ENCODE peak calls at places on chromosome 22, in eight cellular contexts. Y is body of pancreas, S is transverse colon, O is ovary, Q is prostate gland, E is endothelial cell of umbilical vein, R is tibial nerve, U is NB4. V is an unnamed sample.

GRCh38 chr22:35624547-35624946 is 7.4 kb upstream of the MB start:
- DNase-seq in Y (no peak), S (no peak), O (no peak), Q (no peak), E (no peak), R (no peak), U (no peak), V (no peak)

GRCh38 chr22:50733521-50734342 is 4.3 kb upstream of the ACR start:
- DNase-seq in Y (peak), S (peak), O (peak), Q (no peak), E (no peak), R (no peak), U (no peak), V (no peak)

GRCh38 chr22:36828815-36829214 is 12.0 kb upstream of the PVALB start:
- DNase-seq in Y (no peak), S (no peak), O (no peak), Q (no peak), E (no peak), R (no peak), U (peak), V (no peak)

GRCh38 chr22:17095538-17095937 is 10.7 kb downstream of the IL17RA start:
- DNase-seq in Y (no peak), S (no peak), O (no peak), Q (no peak), E (no peak), R (no peak), U (peak), V (no peak)

GRCh38 chr22:31628969-31629723 is 32.9 kb downstream of the PISD start:
- DNase-seq in Y (no peak), S (no peak), O (no peak), Q (no peak), E (no peak), R (no peak), U (no peak), V (no peak)

GRCh38 chr22:50136431-50137047 is 34.0 kb upstream of the PANX2 start:
- DNase-seq in Y (no peak), S (no peak), O (no peak), Q (peak), E (no peak), R (no peak), U (no peak), V (no peak)

GRCh38 chr22:27804683-27805297 is 3.2 kb upstream of the MN1 start:
- DNase-seq in Y (peak), S (peak), O (peak), Q (peak), E (peak), R (peak), U (peak), V (peak)

GRCh38 chr22:23565942-23566715 is 14.0 kb downstream of the IGLL1 start:
- DNase-seq in Y (peak), S (no peak), O (peak), Q (no peak), E (no peak), R (no peak), U (no peak), V (no peak)

GRCh38 chr22:33126881-33127280 is 68.7 kb upstream of the SYN3 start:
- DNase-seq in Y (no peak), S (no peak), O (no peak), Q (no peak), E (no peak), R (no peak), U (no peak), V (no peak)

GRCh38 chr22:36731916-36732315 is 28.4 kb upstream of the CACNG2 start:
- DNase-seq in Y (no peak), S (no peak), O (no peak), Q (no peak), E (no peak), R (no peak), U (no peak), V (peak)

GRCh38 chr22:49702068-49702397 is 125.6 kb downstream of the BRD1 start:
- DNase-seq in Y (no peak), S (no peak), O (no peak), Q (no peak), E (no peak), R (no peak), U (no peak), V (peak)

GRCh38 chr22:21450858-21451331 is 16.3 kb upstream of the TMEM191C start:
- DNase-seq in Y (no peak), S (no peak), O (no peak), Q (peak), E (no peak), R (no peak), U (no peak), V (peak)

GRCh38 chr22:27648074-27648473 is 153.5 kb downstream of the MN1 start:
- DNase-seq in Y (no peak), S (no peak), O (no peak), Q (no peak), E (no peak), R (no peak), U (no peak), V (no peak)

GRCh38 chr22:40202225-40202944 is 24.7 kb downstream of the TNRC6B start:
- DNase-seq in Y (no peak), S (no peak), O (no peak), Q (no peak), E (no peak), R (no peak), U (no peak), V (no peak)

GRCh38 chr22:48677168-48677520 is 1150.5 kb downstream of the BRD1 start:
- DNase-seq in Y (no peak), S (no peak), O (no peak), Q (no peak), E (no peak), R (no peak), U (no peak), V (no peak)

GRCh38 chr22:49255154-49255553 is 572.5 kb downstream of the BRD1 start:
- DNase-seq in Y (no peak), S (no peak), O (no peak), Q (no peak), E (no peak), R (no peak), U (no peak), V (peak)

GRCh38 chr22:27952779-27953178 is 33.7 kb upstream of the PITPNB start:
- DNase-seq in Y (no peak), S (no peak), O (no peak), Q (no peak), E (peak), R (no peak), U (no peak), V (no peak)

GRCh38 chr22:34414467-34415440 is 494.5 kb upstream of the LARGE1 start:
- DNase-seq in Y (peak), S (peak), O (no peak), Q (peak), E (no peak), R (no peak), U (peak), V (peak)

GRCh38 chr22:50304528-50305392 is 2.7 kb downstream of the PLXNB2 start:
- DNase-seq in Y (no peak), S (peak), O (no peak), Q (no peak), E (no peak), R (no peak), U (peak), V (no peak)

GRCh38 chr22:17969732-17970131 is 54.6 kb downstream of the MICAL3 start:
- DNase-seq in Y (no peak), S (no peak), O (peak), Q (no peak), E (peak), R (no peak), U (no peak), V (no peak)

GRCh38 chr22:27949421-27949820 is 30.4 kb upstream of the PITPNB start:
- DNase-seq in Y (no peak), S (no peak), O (no peak), Q (no peak), E (no peak), R (no peak), U (no peak), V (no peak)

GRCh38 chr22:32799516-32799915 is 2.0 kb upstream of the TIMP3 start:
- DNase-seq in Y (no peak), S (no peak), O (no peak), Q (no peak), E (no peak), R (no peak), U (no peak), V (no peak)

GRCh38 chr22:34993548-34993947 is 72.4 kb upstream of the ISX start:
- DNase-seq in Y (no peak), S (no peak), O (no peak), Q (no peak), E (no peak), R (no peak), U (no peak), V (no peak)

GRCh38 chr22:35648066-35649025 is at the start of gene APOL6:
- DNase-seq in Y (no peak), S (peak), O (no peak), Q (peak), E (peak), R (peak), U (peak), V (peak)

GRCh38 chr22:39959640-39960447 is at the start of gene TMA7B:
- DNase-seq in Y (no peak), S (no peak), O (no peak), Q (no peak), E (peak), R (no peak), U (peak), V (no peak)

GRCh38 chr22:36286096-36286957 is 33.4 kb downstream of the APOL1 start:
- DNase-seq in Y (peak), S (peak), O (peak), Q (peak), E (peak), R (peak), U (peak), V (peak)

GRCh38 chr22:23714596-23715588 is 24.1 kb downstream of the RGL4 start:
- DNase-seq in Y (no peak), S (no peak), O (no peak), Q (no peak), E (no peak), R (no peak), U (no peak), V (no peak)

GRCh38 chr22:39991164-39991860 is 3.4 kb upstream of the FAM83F start:
- DNase-seq in Y (peak), S (no peak), O (no peak), Q (no peak), E (no peak), R (no peak), U (no peak), V (no peak)

GRCh38 chr22:40238425-40239344 is 61.0 kb downstream of the TNRC6B start:
- DNase-seq in Y (no peak), S (no peak), O (no peak), Q (peak), E (peak), R (no peak), U (no peak), V (no peak)

GRCh38 chr22:32080904-32081303 is 37.8 kb downstream of the SLC5A1 start:
- DNase-seq in Y (no peak), S (peak), O (no peak), Q (peak), E (peak), R (no peak), U (peak), V (no peak)

GRCh38 chr22:49052023-49052538 is 775.6 kb downstream of the BRD1 start:
- DNase-seq in Y (peak), S (no peak), O (no peak), Q (no peak), E (no peak), R (no peak), U (no peak), V (no peak)

GRCh38 chr22:35842954-35843353 is 125.3 kb downstream of the APOL5 start:
- DNase-seq in Y (peak), S (no peak), O (no peak), Q (no peak), E (peak), R (no peak), U (peak), V (no peak)

GRCh38 chr22:49833340-49834007 is 5.8 kb upstream of the BRD1 start:
- DNase-seq in Y (peak), S (no peak), O (no peak), Q (peak), E (no peak), R (no peak), U (no peak), V (no peak)

GRCh38 chr22:32576553-32577255 is 102.1 kb downstream of the FBXO7 start:
- DNase-seq in Y (no peak), S (no peak), O (no peak), Q (peak), E (no peak), R (no peak), U (no peak), V (peak)

GRCh38 chr22:40361100-40361499 is 9.3 kb upstream of the SGSM3 start:
- DNase-seq in Y (no peak), S (no peak), O (no peak), Q (no peak), E (no peak), R (no peak), U (no peak), V (no peak)

GRCh38 chr22:44449061-44449682 is 48.9 kb downstream of the RTL6 start:
- DNase-seq in Y (no peak), S (no peak), O (no peak), Q (no peak), E (no peak), R (no peak), U (peak), V (no peak)
- H3K4me3 ChIP-seq in Y (no peak), S (no peak), O (no peak), Q (no peak), E (no peak), R (no peak), U (no peak), V (no peak)

GRCh38 chr22:37854946-37855345 is 5.7 kb downstream of the EIF3L start:
- DNase-seq in Y (peak), S (no peak), O (no peak), Q (peak), E (no peak), R (no peak), U (no peak), V (no peak)

GRCh38 chr22:37862570-37863325 is 13.5 kb downstream of the EIF3L start:
- DNase-seq in Y (no peak), S (no peak), O (no peak), Q (no peak), E (no peak), R (no peak), U (no peak), V (no peak)

GRCh38 chr22:37865510-37865909 is 16.3 kb downstream of the EIF3L start:
- DNase-seq in Y (no peak), S (no peak), O (no peak), Q (no peak), E (no peak), R (no peak), U (no peak), V (no peak)

GRCh38 chr22:37855462-37855861 is 6.2 kb downstream of the EIF3L start:
- DNase-seq in Y (no peak), S (no peak), O (no peak), Q (no peak), E (no peak), R (no peak), U (no peak), V (no peak)

DNA sequence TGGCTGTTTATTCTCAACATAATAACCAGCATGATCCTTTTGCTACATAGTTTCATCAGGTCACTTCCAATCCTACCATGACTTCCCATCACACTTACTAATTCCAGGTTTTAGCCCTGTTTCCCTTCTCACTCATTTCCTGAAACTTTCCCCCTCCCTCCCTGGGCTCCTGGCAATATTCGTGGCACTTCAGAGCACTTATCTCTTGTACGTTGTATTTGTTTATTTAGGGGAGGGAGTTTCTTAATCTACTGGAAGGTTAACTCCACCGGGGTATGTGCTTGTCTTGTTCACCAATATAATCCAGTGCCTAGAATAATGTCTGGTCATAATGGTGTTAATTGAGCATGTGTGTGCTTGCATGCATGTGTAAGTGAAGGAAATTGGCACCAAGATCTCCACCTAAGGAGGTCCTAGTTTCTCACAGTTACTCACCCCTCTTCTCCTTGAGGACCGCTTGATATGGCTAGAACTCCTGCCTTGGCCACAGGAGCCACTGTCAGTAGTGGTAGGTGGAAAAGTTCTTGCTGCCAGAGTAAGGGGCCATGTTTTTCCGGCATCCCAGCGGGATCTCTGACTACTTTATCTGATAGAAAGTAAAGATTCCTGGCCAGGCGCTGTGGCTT is 11.7 kb downstream of the EIF3L start:
- DNase-seq in Y (peak), S (no peak), O (no peak), Q (no peak), E (peak), R (no peak), U (no peak), V (no peak)
- TF ChIP-seq POLR2A in Y (peak), S (no peak), O (no peak), Q (no peak), E (no peak), R (no peak), U (no peak), V (no peak)

GRCh38 chr22:41957941-41958556 is 6.1 kb downstream of the SMIM45 start:
- DNase-seq in Y (no peak), S (no peak), O (no peak), Q (no peak), E (no peak), R (no peak), U (no peak), V (no peak)
- TF ChIP-seq CTCF in Y (peak), S (peak), O (no peak), Q (no peak), E (no peak), R (no peak), U (no peak), V (no peak)

GRCh38 chr22:30305906-30306628 is 16.8 kb upstream of the CASTOR1 start:
- DNase-seq in Y (no peak), S (no peak), O (no peak), Q (no peak), E (no peak), R (no peak), U (peak), V (no peak)
- H3K4me3 ChIP-seq in Y (no peak), S (no peak), O (no peak), Q (no peak), E (no peak), R (no peak), U (no peak), V (no peak)

GRCh38 chr22:20127869-20128618 is 3.6 kb upstream of the ZDHHC8 start:
- DNase-seq in Y (no peak), S (no peak), O (no peak), Q (no peak), E (no peak), R (no peak), U (no peak), V (no peak)

GRCh38 chr22:20126284-20127029 is 5.1 kb upstream of the ZDHHC8 start:
- DNase-seq in Y (no peak), S (no peak), O (no peak), Q (no peak), E (no peak), R (no peak), U (no peak), V (no peak)

GRCh38 chr22:20128902-20129746 is 2.5 kb upstream of the ZDHHC8 start:
- DNase-seq in Y (peak), S (peak), O (no peak), Q (no peak), E (peak), R (no peak), U (peak), V (no peak)

GRCh38 chr22:20128619-20128901 is 3.0 kb upstream of the ZDHHC8 start:
- DNase-seq in Y (no peak), S (no peak), O (no peak), Q (no peak), E (no peak), R (no peak), U (no peak), V (no peak)

DNA sequence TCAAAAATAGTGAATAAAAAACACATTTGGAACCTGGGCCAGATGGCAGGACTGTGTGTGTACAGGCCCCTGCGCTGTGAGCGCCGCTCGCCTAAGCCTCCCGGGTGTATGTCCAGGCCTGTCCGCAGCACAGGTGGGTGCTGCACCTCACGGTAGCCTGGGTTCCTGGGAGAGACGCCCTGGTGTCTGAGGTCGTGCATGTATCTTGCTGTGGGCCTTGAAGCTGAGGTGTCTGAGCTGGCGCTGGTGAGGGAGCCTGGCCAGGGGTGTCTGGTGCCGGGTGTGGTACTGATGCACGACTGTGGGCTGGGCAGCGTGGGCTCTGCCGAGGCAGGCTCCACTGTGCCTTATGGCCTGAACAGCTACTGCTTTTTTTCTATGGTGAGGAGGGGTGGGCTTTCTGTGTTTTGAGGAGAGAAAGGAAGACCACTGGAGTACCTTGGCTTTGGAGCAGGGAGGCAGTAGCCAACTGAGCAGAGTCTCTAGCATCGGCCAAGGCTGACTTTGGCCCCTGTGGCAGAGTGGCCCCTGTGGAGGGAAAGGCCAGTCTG is 4.2 kb upstream of the ZDHHC8 start:
- DNase-seq in Y (no peak), S (no peak), O (no peak), Q (no peak), E (no peak), R (no peak), U (no peak), V (no peak)
- TF ChIP-seq POLR2A in Y (no peak), S (no peak), O (no peak), Q (no peak), E (no peak), R (no peak), U (no peak), V (no peak)

DNA sequence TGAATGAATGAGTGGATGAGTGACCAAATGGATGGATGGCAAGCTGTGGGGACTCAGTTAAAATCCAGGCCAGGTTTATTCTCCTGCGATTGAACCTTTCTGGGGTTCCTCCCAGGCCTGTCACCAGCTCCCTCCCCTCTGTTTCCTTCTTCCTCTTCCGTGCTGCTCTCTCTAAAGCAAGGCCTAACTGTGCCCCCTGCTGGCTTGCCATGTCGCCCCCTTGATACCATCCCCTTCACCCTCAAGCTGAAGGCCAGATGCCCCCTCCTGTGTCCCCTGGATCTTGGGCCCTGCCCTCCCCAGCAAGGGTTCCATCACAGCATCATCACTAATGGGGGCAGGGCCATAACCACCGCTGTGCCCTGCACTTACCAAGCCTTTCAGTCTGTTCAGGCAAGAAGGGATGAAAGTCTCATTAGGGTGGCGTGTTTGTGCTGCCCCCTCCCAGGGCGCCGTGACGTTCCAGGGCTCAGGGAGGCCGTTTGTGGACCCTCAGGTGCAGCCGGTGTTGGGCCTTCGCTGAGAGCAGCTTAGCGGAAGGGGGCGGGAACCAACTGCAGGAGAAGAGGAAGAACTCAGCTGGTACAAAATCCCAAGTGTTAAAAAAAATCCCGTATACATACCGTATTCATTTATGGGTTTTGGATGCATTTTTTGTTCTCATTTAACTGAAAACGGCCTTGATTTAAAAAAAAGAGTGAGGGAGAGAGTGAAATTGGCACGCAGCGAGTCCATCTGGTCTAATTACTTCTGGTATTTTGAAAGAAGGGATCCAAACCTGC is 69.9 kb downstream of the MPPED1 start:
- DNase-seq in Y (no peak), S (no peak), O (no peak), Q (no peak), E (no peak), R (no peak), U (peak), V (no peak)
- TF ChIP-seq CTCF in Y (no peak), S (no peak), O (no peak), Q (no peak), E (no peak), R (no peak), U (peak), V (no peak)